ENCODE peak calls at places on chromosomes 11 and 22, in eight cellular contexts. A, B, K, T, O, S, H and D are unnamed samples.

GRCh38 chr11:18012906-18013781 is at the start of gene SERGEF:
- DNase-seq in S (peak), T (peak), H (peak), O (peak), K (peak), B (peak), A (peak), D (peak)

GRCh38 chr11:71114124-71114851 is 138.1 kb downstream of the SHANK2 start:
- DNase-seq in A (no peak), O (no peak), T (no peak), H (no peak), S (no peak), B (no peak), K (no peak), D (no peak)

GRCh38 chr11:119638851-119639250 is 90.1 kb downstream of the NECTIN1 start:
- DNase-seq in T (no peak), S (no peak), K (no peak), O (no peak), B (no peak), A (no peak), H (no peak), D (no peak)

GRCh38 chr11:27040302-27041115 is at the start of gene BBOX1:
- DNase-seq in O (no peak), A (no peak), S (no peak), B (peak), H (no peak), T (no peak), K (no peak), D (no peak)

GRCh38 chr22:49740242-49740641 is 87.4 kb downstream of the BRD1 start:
- DNase-seq in A (no peak), B (no peak), O (no peak), T (peak), H (no peak), K (no peak), S (no peak), D (no peak)

GRCh38 chr11:77470504-77470903 is 3.4 kb downstream of the PAK1 start:
- DNase-seq in K (peak), S (no peak), O (no peak), H (no peak), A (no peak), B (no peak), T (no peak), D (no peak)

GRCh38 chr11:64849600-64850356 is 5.3 kb upstream of the CDC42BPG start:
- DNase-seq in T (no peak), B (peak), H (peak), K (no peak), O (no peak), A (no peak), S (peak), D (no peak)

GRCh38 chr22:47631571-47632102 is 869.2 kb downstream of the TBC1D22A start:
- DNase-seq in A (no peak), S (no peak), H (no peak), B (no peak), T (peak), K (no peak), O (no peak), D (no peak)

GRCh38 chr11:69361048-69361447 is 67.1 kb downstream of the MYEOV start:
- DNase-seq in K (no peak), T (peak), B (no peak), A (no peak), O (no peak), S (no peak), H (no peak), D (peak)

GRCh38 chr11:70912226-70912840 is 340.0 kb downstream of the SHANK2 start:
- DNase-seq in S (no peak), H (no peak), O (no peak), K (no peak), B (no peak), T (no peak), A (no peak), D (no peak)

GRCh38 chr11:118900535-118901384 is 17.1 kb downstream of the CXCR5 start:
- DNase-seq in H (no peak), O (no peak), A (no peak), K (no peak), S (no peak), T (no peak), B (no peak), D (no peak)

GRCh38 chr11:74138572-74138971 is 32.2 kb downstream of the C2CD3 start:
- DNase-seq in S (peak), T (no peak), O (no peak), K (no peak), H (peak), B (no peak), A (no peak), D (no peak)

GRCh38 chr11:48095779-48096470 is 115.6 kb downstream of the PTPRJ start:
- DNase-seq in H (peak), S (no peak), A (no peak), T (no peak), K (no peak), B (no peak), O (no peak), D (no peak)

GRCh38 chr22:48588881-48589450 is 1238.7 kb downstream of the BRD1 start:
- DNase-seq in S (no peak), O (no peak), H (no peak), B (peak), T (no peak), K (no peak), A (no peak), D (no peak)

GRCh38 chr22:43921361-43921760 is 2.2 kb upstream of the PNPLA3 start:
- DNase-seq in K (no peak), H (peak), S (no peak), B (no peak), A (no peak), O (no peak), T (no peak), D (no peak)

GRCh38 chr22:20550851-20551744 is 43.7 kb downstream of the MED15 start:
- DNase-seq in K (peak), O (peak), T (no peak), S (no peak), B (no peak), H (peak), A (no peak), D (no peak)

GRCh38 chr22:43587574-43587973 is 175.8 kb downstream of the MPPED1 start:
- DNase-seq in T (no peak), S (no peak), O (no peak), B (no peak), A (no peak), H (no peak), K (no peak), D (no peak)

GRCh38 chr11:86621854-86622253 is 50.6 kb downstream of the ME3 start:
- DNase-seq in T (no peak), O (no peak), A (no peak), S (no peak), H (no peak), B (no peak), K (no peak), D (no peak)

GRCh38 chr22:19152942-19153883 is 3.1 kb upstream of the GSC2 start:
- DNase-seq in B (no peak), A (no peak), H (no peak), S (no peak), K (no peak), T (no peak), O (no peak), D (no peak)

GRCh38 chr11:115644846-115645245 is 140.6 kb upstream of the CADM1 start:
- DNase-seq in O (no peak), T (no peak), S (no peak), K (no peak), B (no peak), A (no peak), H (no peak), D (no peak)

GRCh38 chr22:50301581-50301991 is 5.9 kb downstream of the PLXNB2 start:
- DNase-seq in K (no peak), S (no peak), B (no peak), A (no peak), H (no peak), T (no peak), O (no peak), D (no peak)

GRCh38 chr22:30733081-30733680 is 38.5 kb downstream of the OSBP2 start:
- DNase-seq in T (no peak), K (no peak), O (no peak), S (no peak), B (no peak), H (peak), A (no peak), D (no peak)

GRCh38 chr11:14644396-14645246 is 1.0 kb downstream of the PDE3B start:
- DNase-seq in A (no peak), K (no peak), O (peak), B (peak), S (peak), H (peak), T (peak), D (peak)

GRCh38 chr22:25210831-25211230 is 8.6 kb upstream of the CRYBB2 start:
- DNase-seq in K (no peak), S (no peak), B (no peak), T (no peak), A (no peak), H (no peak), O (no peak), D (no peak)

GRCh38 chr11:77789731-77790476 is 30.6 kb downstream of the RSF1 start:
- DNase-seq in K (no peak), B (no peak), S (no peak), A (no peak), O (peak), T (no peak), H (no peak), D (no peak)

GRCh38 chr22:40394607-40395006 is 24.2 kb downstream of the SGSM3 start:
- DNase-seq in K (no peak), H (no peak), A (no peak), B (no peak), T (no peak), O (no peak), S (no peak), D (no peak)

GRCh38 chr11:36288442-36289225 is 590 bp downstream of the COMMD9 start:
- DNase-seq in H (no peak), O (no peak), T (no peak), A (no peak), B (no peak), K (no peak), S (no peak), D (no peak)

GRCh38 chr11:47918882-47919495 is 61.4 kb upstream of the PTPRJ start:
- DNase-seq in O (no peak), B (no peak), S (no peak), H (peak), K (no peak), T (no peak), A (no peak), D (no peak)

GRCh38 chr11:64661146-64661545 is 61.9 kb downstream of the NRXN2 start:
- DNase-seq in S (peak), A (no peak), H (peak), K (no peak), O (no peak), T (no peak), B (no peak), D (no peak)

GRCh38 chr11:123209591-123209990 is 14.5 kb upstream of the CLMP start:
- DNase-seq in O (no peak), S (no peak), B (no peak), A (no peak), T (no peak), K (peak), H (no peak), D (no peak)

GRCh38 chr11:45670386-45671135 is 5.1 kb upstream of the CHST1 start:
- DNase-seq in B (no peak), T (no peak), H (no peak), O (no peak), K (no peak), A (no peak), S (no peak), D (no peak)

GRCh38 chr11:45673441-45673840 is 8.0 kb upstream of the CHST1 start:
- DNase-seq in K (no peak), A (no peak), S (no peak), T (no peak), H (no peak), B (no peak), O (no peak), D (no peak)

GRCh38 chr11:45674481-45675190 is 9.2 kb upstream of the CHST1 start:
- DNase-seq in B (no peak), K (no peak), A (no peak), O (no peak), H (no peak), T (no peak), S (no peak), D (no peak)

GRCh38 chr11:45671246-45672171 is 6.1 kb upstream of the CHST1 start:
- DNase-seq in H (no peak), T (no peak), A (no peak), S (no peak), B (no peak), K (no peak), O (no peak), D (no peak)

GRCh38 chr11:45672593-45672992 is 7.2 kb upstream of the CHST1 start:
- DNase-seq in A (no peak), T (no peak), B (no peak), H (no peak), S (no peak), O (no peak), K (no peak), D (no peak)
- TF ChIP-seq CTCF in A (no peak), T (no peak), B (no peak), H (no peak), S (no peak), O (no peak), K (no peak), D (no peak)

DNA sequence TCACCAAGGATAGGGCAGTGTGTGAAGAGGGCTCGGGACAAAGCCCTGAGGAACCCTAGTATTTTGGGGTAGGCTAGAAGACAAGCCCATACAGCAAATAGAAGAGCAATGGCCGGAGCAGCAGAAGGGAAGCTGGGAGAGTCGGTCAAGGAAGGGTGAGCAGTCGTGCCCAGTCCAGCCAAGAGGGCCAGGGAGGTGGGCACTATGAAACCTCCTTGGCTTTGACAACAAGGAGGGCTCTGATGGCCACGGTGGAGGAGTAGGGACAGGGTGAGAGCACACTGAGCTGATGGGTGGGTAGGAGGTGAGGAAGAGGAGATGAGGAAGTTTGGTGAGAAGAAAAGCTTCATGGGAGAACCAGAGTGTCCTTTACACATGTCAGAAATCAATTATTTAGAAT is 2.2 kb upstream of the YWHAH start:
- DNase-seq in K (no peak), T (no peak), B (no peak), O (no peak), S (no peak), H (no peak), A (no peak), D (no peak)
- TF ChIP-seq CTCF in K (no peak), T (no peak), B (no peak), O (no peak), S (no peak), H (no peak), A (no peak), D (no peak)

GRCh38 chr11:112280268-112281126 is 19.8 kb upstream of the PLET1 start:
- DNase-seq in T (peak), O (peak), A (peak), K (peak), S (peak), H (peak), B (peak), D (no peak)

GRCh38 chr11:112278803-112279202 is 18.1 kb upstream of the PLET1 start:
- DNase-seq in A (no peak), K (no peak), H (no peak), S (no peak), B (no peak), O (no peak), T (no peak), D (no peak)

GRCh38 chr11:112281776-112282175 is 21.1 kb upstream of the PLET1 start:
- DNase-seq in S (no peak), B (no peak), O (no peak), K (no peak), H (no peak), A (no peak), T (no peak), D (no peak)

GRCh38 chr11:112277937-112278336 is 17.3 kb upstream of the PLET1 start:
- DNase-seq in S (no peak), B (no peak), O (no peak), A (no peak), T (no peak), K (no peak), H (peak), D (no peak)

DNA sequence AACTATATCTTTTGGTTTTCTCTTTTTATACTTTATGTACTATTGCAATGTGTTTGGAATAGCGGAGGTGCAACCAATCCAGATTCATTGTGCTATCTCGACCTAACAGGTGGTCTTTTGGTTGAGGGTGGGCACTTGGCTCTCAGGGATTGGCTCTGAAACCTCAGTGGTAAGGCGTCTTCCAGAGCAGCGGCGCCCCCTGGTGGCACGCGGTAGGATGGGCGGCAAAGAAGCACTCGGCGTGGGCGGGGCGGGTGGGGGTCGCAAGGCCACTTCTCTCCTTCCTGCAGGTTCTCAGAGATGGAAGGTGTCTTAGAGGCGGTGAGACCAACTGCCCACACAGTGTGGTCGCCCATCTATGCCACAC is 19.2 kb upstream of the PLET1 start:
- DNase-seq in S (peak), K (peak), O (peak), H (peak), T (peak), B (peak), A (peak), D (no peak)
- TF ChIP-seq CTCF in S (peak), K (peak), O (peak), H (peak), T (no peak), B (peak), A (no peak), D (peak)

DNA sequence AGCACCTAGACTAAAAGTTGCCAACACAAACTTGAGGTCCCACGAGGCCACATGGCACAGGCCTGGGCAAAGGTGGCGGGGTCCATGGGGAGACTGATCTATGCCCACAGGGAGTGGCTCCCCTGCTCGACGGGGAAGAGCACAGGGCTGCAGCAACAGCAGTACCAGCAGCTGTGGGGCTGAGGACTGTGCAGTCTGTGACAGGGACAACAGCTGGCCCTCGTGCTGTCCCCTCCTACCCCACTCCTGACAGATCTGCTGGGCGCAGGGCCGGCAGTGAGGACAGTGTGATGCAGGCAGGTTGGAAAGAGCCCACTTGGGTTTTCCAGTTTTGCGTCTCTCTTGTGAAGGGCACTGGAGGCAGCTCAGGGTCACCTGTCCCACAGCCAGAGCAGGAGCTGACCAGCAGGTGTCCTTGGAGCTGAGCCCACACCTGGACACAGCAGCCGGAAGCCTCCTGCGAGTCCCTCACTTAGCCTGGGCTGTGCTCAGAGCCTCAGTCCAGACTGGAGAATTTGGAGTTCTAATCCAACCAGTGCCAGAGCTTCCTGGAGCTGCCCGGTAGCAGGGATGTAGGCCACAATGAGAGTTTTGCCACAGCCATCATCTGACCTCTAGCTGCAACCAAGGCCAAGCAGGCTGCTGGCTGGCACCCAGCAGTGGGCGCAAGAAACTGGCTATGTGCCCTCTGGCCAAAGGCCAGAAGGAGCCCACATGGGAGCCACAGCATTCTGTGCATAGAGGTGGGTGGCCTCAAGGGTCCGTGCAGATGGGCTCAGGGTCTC is 3.6 kb upstream of the GAS2L1 start:
- DNase-seq in B (peak), S (no peak), K (peak), T (peak), A (no peak), H (no peak), O (no peak), D (no peak)
- TF ChIP-seq CTCF in B (no peak), S (no peak), K (no peak), T (no peak), A (no peak), H (no peak), O (no peak), D (no peak)